ENCODE peak calls at places on chromosome X, in five cellular contexts. R is K562, D is HepG2, Y is GM12878, G is SK-N-SH. F is an unnamed sample.

GRCh38 chrX:155027509-155028066 is 944 bp downstream of the FUNDC2 start:
- DNase-seq in Y (no peak), R (no peak), D (peak; percentile 11), G (no peak), F (no peak)

GRCh38 chrX:132292753-132293152 is 73.5 kb upstream of the RAP2C start:
- DNase-seq in Y (peak; percentile 19), R (peak; percentile 42), D (peak; percentile 57), G (peak; percentile 54), F (no peak)

GRCh38 chrX:111875881-111876280 is at the start of gene TRPC5OS:
- DNase-seq in D (no peak), G (no peak), Y (no peak), R (no peak), F (no peak)

GRCh38 chrX:154804564-154804956 is 725 bp downstream of the MPP1 start:
- DNase-seq in G (peak; percentile 44), D (no peak), Y (no peak), R (no peak), F (no peak)

GRCh38 chrX:50606300-50606950 is 135.8 kb upstream of the DGKK start:
- DNase-seq in Y (no peak), R (no peak), G (no peak), D (no peak), F (no peak)

GRCh38 chrX:18894156-18894555 is 89.8 kb downstream of the PHKA2 start:
- DNase-seq in Y (no peak), D (no peak), G (no peak), R (no peak), F (no peak)

GRCh38 chrX:19981987-19982386 is 8.9 kb downstream of the BCLAF3 start:
- DNase-seq in D (no peak), R (no peak), Y (no peak), G (no peak), F (no peak)

GRCh38 chrX:152637649-152638442 is at the start of gene GABRQ:
- DNase-seq in Y (no peak), G (peak; percentile 88), D (no peak), R (peak; percentile 89), F (no peak)

GRCh38 chrX:9724711-9725110 is 40.9 kb downstream of the GPR143 start:
- DNase-seq in D (no peak), G (no peak), Y (no peak), R (no peak), F (no peak)

GRCh38 chrX:132389480-132389879 is 99.4 kb downstream of the MBNL3 start:
- DNase-seq in R (no peak), Y (no peak), D (no peak), G (no peak), F (no peak)

GRCh38 chrX:133689997-133690599 is 274.8 kb upstream of the GPC4 start:
- DNase-seq in D (no peak), Y (no peak), R (no peak), G (no peak), F (no peak)

GRCh38 chrX:10726647-10727046 is 106.3 kb upstream of the MID1 start:
- DNase-seq in Y (no peak), R (no peak), G (no peak), D (no peak), F (no peak)

GRCh38 chrX:102042706-102043325 is 82.7 kb upstream of the TCEAL2 start:
- DNase-seq in R (no peak), Y (no peak), D (no peak), G (no peak), F (no peak)

GRCh38 chrX:101291204-101291603 is at the start of gene TAF7L:
- DNase-seq in G (peak; percentile 53), Y (no peak), D (no peak), R (no peak), F (no peak)

DNA sequence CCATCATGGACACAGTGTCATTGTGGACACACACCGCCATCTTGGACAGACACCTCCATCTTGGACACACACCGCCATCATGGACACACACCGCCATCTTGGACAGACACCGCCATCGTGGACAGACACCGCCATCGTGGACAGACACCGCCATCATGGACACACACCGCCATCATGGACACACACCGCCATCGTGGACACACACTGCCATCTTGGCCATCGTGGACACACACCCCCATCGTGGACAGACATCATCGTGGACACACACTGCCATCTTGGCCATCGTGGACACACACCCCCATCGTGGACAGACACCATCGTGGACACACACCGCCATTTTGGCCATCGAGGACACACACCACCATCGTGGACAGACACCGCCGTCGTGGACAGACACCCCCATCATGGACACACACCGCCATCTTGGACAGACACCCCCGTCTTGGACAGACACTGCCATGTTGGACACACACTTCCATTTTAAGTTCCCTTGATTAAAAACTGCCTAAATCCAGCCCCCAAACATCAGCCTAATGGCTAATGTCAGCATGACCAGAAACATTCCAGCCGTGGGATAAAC is 9.1 kb downstream of the ASMTL start:
- DNase-seq in Y (no peak), R (no peak), D (no peak), G (no peak), F (no peak)
- TF ChIP-seq GABPA in Y (no peak), R (no peak), D (no peak), G (no peak), F (no peak)

GRCh38 chrX:115428011-115428410 is 133.0 kb upstream of the PLS3 start:
- DNase-seq in G (no peak), Y (no peak), D (no peak), R (no peak), F (no peak)

GRCh38 chrX:115419094-115419493 is 129.6 kb downstream of the LUZP4 start:
- DNase-seq in R (no peak), G (no peak), D (no peak), Y (no peak), F (no peak)

GRCh38 chrX:115425359-115425758 is 135.6 kb upstream of the PLS3 start:
- DNase-seq in G (no peak), D (no peak), R (no peak), Y (no peak), F (no peak)

DNA sequence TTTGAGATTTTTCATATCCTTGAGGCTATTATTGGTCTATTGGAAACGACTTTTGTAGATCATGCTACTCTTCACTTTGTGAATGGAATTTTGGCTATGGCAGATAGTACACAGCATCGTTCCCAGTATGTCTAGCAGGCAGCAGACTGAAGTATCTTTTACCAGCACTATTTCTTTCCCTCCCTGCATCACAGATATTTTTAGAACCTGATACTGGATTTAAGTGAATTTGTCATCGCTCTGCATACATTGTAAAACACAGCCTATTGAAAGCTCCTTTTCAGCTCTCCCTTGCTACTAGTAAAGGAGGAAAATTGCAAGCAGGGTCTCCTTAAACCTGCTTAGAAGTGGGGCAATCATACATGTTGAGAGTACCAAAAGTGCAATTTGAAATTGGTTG is 133.6 kb downstream of the LUZP4 start:
- DNase-seq in Y (no peak), G (no peak), D (no peak), R (no peak), F (no peak)
- TF ChIP-seq REST in Y (no peak), G (no peak), D (no peak), R (no peak), F (no peak)

DNA sequence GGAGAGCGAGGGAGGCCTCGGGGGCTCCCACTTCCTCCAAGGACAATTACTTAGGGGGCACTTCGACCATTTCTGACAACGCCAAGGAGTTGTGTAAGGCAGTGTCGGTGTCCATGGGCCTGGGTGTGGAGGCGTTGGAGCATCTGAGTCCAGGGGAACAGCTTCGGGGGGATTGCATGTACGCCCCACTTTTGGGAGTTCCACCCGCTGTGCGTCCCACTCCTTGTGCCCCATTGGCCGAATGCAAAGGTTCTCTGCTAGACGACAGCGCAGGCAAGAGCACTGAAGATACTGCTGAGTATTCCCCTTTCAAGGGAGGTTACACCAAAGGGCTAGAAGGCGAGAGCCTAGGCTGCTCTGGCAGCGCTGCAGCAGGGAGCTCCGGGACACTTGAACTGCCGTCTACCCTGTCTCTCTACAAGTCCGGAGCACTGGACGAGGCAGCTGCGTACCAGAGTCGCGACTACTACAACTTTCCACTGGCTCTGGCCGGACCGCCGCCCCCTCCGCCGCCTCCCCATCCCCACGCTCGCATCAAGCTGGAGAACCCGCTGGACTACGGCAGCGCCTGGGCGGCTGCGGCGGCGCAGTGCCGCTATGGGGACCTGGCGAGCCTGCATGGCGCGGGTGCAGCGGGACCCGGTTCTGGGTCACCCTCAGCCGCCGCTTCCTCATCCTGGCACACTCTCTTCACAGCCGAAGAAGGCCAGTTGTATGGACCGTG is 2.1 kb downstream of the AR start:
- DNase-seq in R (no peak), Y (no peak), D (no peak), G (peak; percentile 25), F (peak; percentile 4)
- H3K27ac ChIP-seq in R (no peak overlapping the region), Y (no peak overlapping the region), D (no peak overlapping the region), G (no peak overlapping the region), F (no peak overlapping the region)

DNA sequence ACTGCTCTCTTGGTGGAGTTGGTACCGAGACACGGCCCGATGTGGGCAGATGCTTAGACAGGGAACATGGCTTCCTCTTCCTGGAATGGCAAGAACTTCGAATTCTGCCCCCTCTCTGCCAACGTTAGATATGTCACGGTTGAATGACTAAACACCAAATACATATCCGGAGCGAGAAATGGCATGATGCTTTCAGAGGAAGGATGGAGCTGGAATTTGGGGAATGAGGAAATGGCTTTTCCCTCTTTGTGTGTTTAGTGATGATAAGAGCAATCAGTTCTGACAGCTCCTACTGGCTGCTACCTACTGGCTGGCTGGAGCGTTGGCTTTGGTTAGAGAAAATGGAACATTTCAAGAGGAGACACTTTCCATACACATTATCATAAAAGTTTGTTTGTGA is 140.0 kb downstream of the DHRSX start:
- DNase-seq in Y (no peak), R (peak; percentile 14), G (no peak), D (peak; percentile 8), F (no peak)
- TF ChIP-seq GABPA in Y (no peak), R (no peak), G (no peak), D (no peak), F (no peak)

GRCh38 chrX:103483720-103484119 is 35.6 kb downstream of the RAB40A start:
- DNase-seq in G (no peak), R (no peak), Y (no peak), D (no peak), F (no peak)

GRCh38 chrX:103488794-103489193 is 30.5 kb downstream of the RAB40A start:
- DNase-seq in R (no peak), Y (no peak), G (no peak), D (no peak), F (no peak)

DNA sequence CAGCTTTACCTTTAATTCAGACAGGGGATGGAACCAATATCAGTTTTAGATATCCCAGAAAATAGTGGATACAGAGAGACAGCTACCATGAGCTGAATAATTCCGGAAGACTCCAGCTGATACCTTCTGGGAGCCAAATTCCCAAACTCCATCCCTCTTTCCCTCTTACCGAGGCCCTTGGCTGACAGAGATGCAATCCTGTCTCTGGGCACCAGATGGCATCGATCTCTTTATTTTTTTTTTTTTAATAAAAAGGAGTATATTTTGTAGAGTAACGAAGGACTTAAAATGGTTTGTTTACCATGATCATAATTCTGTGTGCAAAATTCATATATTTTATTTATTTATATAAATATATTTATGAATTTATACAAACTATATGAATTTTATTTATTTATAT is 31.0 kb downstream of the RAB40A start:
- DNase-seq in G (peak; percentile 48), D (no peak), R (peak; percentile 19), Y (no peak), F (no peak)
- TF ChIP-seq REST in G (no peak), D (no peak), R (no peak), Y (no peak), F (no peak)

F was measured in HL-60.